ENCODE peak calls at places on chromosomes 11 and 22, in six cellular contexts. C is ELF-1; T is cardiac muscle cell; F is stimulated activated CD4-positive, alpha-beta T cell treated with anti-CD3 and anti-CD28 coated beads, Interleukin-12 subunit alpha, Interleukin-12 subunit beta, amount 100 ng/mL, for 4 hours; Y is HFF-Myc; R is retina. L is an unnamed sample.

GRCh38 chr11:58177409-58178054 is 11.3 kb upstream of the OR9Q2 start:
- DNase-seq in R (no peak), C (no peak), T (no peak), F (no peak), Y (no peak), L (no peak)

GRCh38 chr22:45511847-45512261 is 9.2 kb downstream of the FBLN1 start:
- DNase-seq in T (peak), C (peak), Y (peak), R (no peak), F (no peak), L (no peak)

GRCh38 chr11:118957968-118958367 is 1.9 kb downstream of the UPK2 start:
- DNase-seq in R (no peak), Y (no peak), T (no peak), C (no peak), F (no peak), L (no peak)

GRCh38 chr11:37422511-37422910 is 824.5 kb upstream of the RAG2 start:
- DNase-seq in C (no peak), R (no peak), Y (no peak), T (no peak), F (no peak), L (no peak)

GRCh38 chr22:17906978-17907730 is 117.2 kb downstream of the MICAL3 start:
- DNase-seq in C (no peak), Y (no peak), F (no peak), R (no peak), T (no peak), L (no peak)

GRCh38 chr22:46854125-46854870 is 91.8 kb downstream of the TBC1D22A start:
- DNase-seq in F (no peak), C (no peak), R (no peak), Y (no peak), T (no peak), L (no peak)

GRCh38 chr11:118202599-118203422 is 22.0 kb downstream of the JAML start:
- DNase-seq in T (no peak), C (no peak), Y (no peak), F (no peak), R (no peak), L (no peak)

GRCh38 chr11:64755681-64756361 is 4.0 kb downstream of the PYGM start:
- DNase-seq in T (no peak), C (no peak), Y (no peak), R (no peak), F (no peak), L (no peak)

GRCh38 chr11:2929880-2930704 is 872 bp upstream of the PHLDA2 start:
- DNase-seq in T (no peak), Y (no peak), R (no peak), C (peak), F (peak), L (peak)

GRCh38 chr11:45921561-45922424 is 663 bp upstream of the LARGE2 start:
- DNase-seq in C (peak), Y (no peak), T (peak), F (no peak), R (peak), L (peak)

GRCh38 chr11:279966-280761 is 2.0 kb downstream of the NLRP6 start:
- DNase-seq in F (peak), T (peak), R (peak), C (peak), Y (no peak), L (no peak)

GRCh38 chr22:34960005-34960404 is 106.0 kb upstream of the ISX start:
- DNase-seq in Y (no peak), F (no peak), C (no peak), R (peak), T (no peak), L (no peak)

GRCh38 chr11:35049906-35050531 is 89.0 kb upstream of the CD44 start:
- DNase-seq in R (no peak), Y (no peak), T (no peak), C (no peak), F (no peak), L (no peak)

GRCh38 chr11:86244063-86244521 is 461 bp upstream of the EED start:
- DNase-seq in R (no peak), T (peak), Y (no peak), F (peak), C (peak), L (peak)

GRCh38 chr11:123454060-123454651 is 24.1 kb downstream of the GRAMD1B start:
- DNase-seq in Y (no peak), T (no peak), C (peak), R (no peak), F (peak), L (no peak)